ENCODE peak calls at places on chromosome 11, in six cellular contexts. One of them, this sample, is unnamed.

GRCh38 chr11:33454264-33454663 is 197.1 kb downstream of the HIPK3 start:
- DNase-seq in trophoblast cell: no peak
- DNase-seq in H9: no peak
- DNase-seq in neuronal stem cell: no peak
- DNase-seq in IMR-90: no peak
- DNase-seq in H1: no peak
- DNase-seq in this sample: no peak

GRCh38 chr11:78268516-78269410 is 80.0 kb downstream of the USP35 start:
- DNase-seq in trophoblast cell: no peak
- DNase-seq in neuronal stem cell: no peak
- DNase-seq in IMR-90: peak; percentile 26
- DNase-seq in H9: no peak
- DNase-seq in H1: no peak
- DNase-seq in this sample: no peak

GRCh38 chr11:95734009-95734572 is 55.5 kb downstream of the FAM76B start:
- DNase-seq in H1: no peak
- DNase-seq in H9: no peak
- DNase-seq in neuronal stem cell: no peak
- DNase-seq in IMR-90: no peak
- DNase-seq in trophoblast cell: no peak
- DNase-seq in this sample: peak; percentile 2

GRCh38 chr11:45906965-45907591 is at the start of gene FREY1:
- DNase-seq in neuronal stem cell: no peak
- DNase-seq in H9: no peak
- DNase-seq in trophoblast cell: peak; percentile 99
- DNase-seq in IMR-90: no peak
- DNase-seq in H1: no peak
- DNase-seq in this sample: peak; percentile 21

GRCh38 chr11:134497586-134497985 is 85.5 kb upstream of the B3GAT1 start:
- DNase-seq in trophoblast cell: no peak
- DNase-seq in H1: no peak
- DNase-seq in H9: no peak
- DNase-seq in neuronal stem cell: no peak
- DNase-seq in IMR-90: no peak
- DNase-seq in this sample: no peak

GRCh38 chr11:125174686-125175085 is 10.1 kb downstream of the PKNOX2 start:
- DNase-seq in IMR-90: no peak
- DNase-seq in trophoblast cell: no peak
- DNase-seq in H1: no peak
- DNase-seq in neuronal stem cell: no peak
- DNase-seq in H9: no peak
- DNase-seq in this sample: no peak

GRCh38 chr11:9817191-9817590 is 153.3 kb downstream of the SWAP70 start:
- DNase-seq in H1: no peak
- DNase-seq in H9: no peak
- DNase-seq in trophoblast cell: no peak
- DNase-seq in IMR-90: no peak
- DNase-seq in neuronal stem cell: no peak
- DNase-seq in this sample: no peak

GRCh38 chr11:79503028-79503427 is 62.2 kb upstream of the TENM4 start:
- DNase-seq in neuronal stem cell: no peak
- DNase-seq in trophoblast cell: no peak
- DNase-seq in H1: no peak
- DNase-seq in IMR-90: no peak
- DNase-seq in H9: no peak
- DNase-seq in this sample: no peak

GRCh38 chr11:8149726-8150125 is 19.1 kb downstream of the RIC3 start:
- DNase-seq in H9: no peak
- DNase-seq in IMR-90: no peak
- DNase-seq in H1: no peak
- DNase-seq in neuronal stem cell: no peak
- DNase-seq in trophoblast cell: no peak
- DNase-seq in this sample: no peak

GRCh38 chr11:47328449-47329390 is 23.8 kb downstream of the MYBPC3 start:
- DNase-seq in neuronal stem cell: no peak
- DNase-seq in trophoblast cell: no peak
- DNase-seq in H9: no peak
- DNase-seq in H1: no peak
- DNase-seq in IMR-90: no peak
- DNase-seq in this sample: no peak

GRCh38 chr11:78742430-78742829 is 167.8 kb upstream of the NARS2 start:
- DNase-seq in H1: no peak
- DNase-seq in neuronal stem cell: no peak
- DNase-seq in trophoblast cell: no peak
- DNase-seq in H9: no peak
- DNase-seq in IMR-90: peak; percentile 6
- DNase-seq in this sample: no peak

GRCh38 chr11:123729602-123730001 is 11.9 kb downstream of the ZNF202 start:
- DNase-seq in neuronal stem cell: no peak
- DNase-seq in H9: no peak
- DNase-seq in trophoblast cell: no peak
- DNase-seq in IMR-90: peak; percentile 59
- DNase-seq in H1: no peak
- DNase-seq in this sample: no peak

GRCh38 chr11:117989351-117990102 is 3.3 kb downstream of the IL10RA start:
- DNase-seq in neuronal stem cell: no peak
- DNase-seq in H1: no peak
- DNase-seq in H9: no peak
- DNase-seq in IMR-90: no peak
- DNase-seq in trophoblast cell: no peak
- DNase-seq in this sample: peak; percentile 11

GRCh38 chr11:20631525-20632168 is 32.2 kb downstream of the SLC6A5 start:
- DNase-seq in H1: no peak
- DNase-seq in trophoblast cell: no peak
- DNase-seq in H9: no peak
- DNase-seq in IMR-90: no peak
- DNase-seq in neuronal stem cell: no peak
- DNase-seq in this sample: no peak

GRCh38 chr11:119434531-119435330 is 11.8 kb upstream of the THY1 start:
- DNase-seq in IMR-90: no peak
- DNase-seq in neuronal stem cell: no peak
- DNase-seq in trophoblast cell: no peak
- DNase-seq in H1: no peak
- DNase-seq in H9: no peak
- DNase-seq in this sample: no peak

GRCh38 chr11:19954899-19955298 is 205.4 kb downstream of the DBX1 start:
- DNase-seq in IMR-90: no peak
- DNase-seq in H9: no peak
- DNase-seq in trophoblast cell: no peak
- DNase-seq in neuronal stem cell: no peak
- DNase-seq in H1: no peak
- DNase-seq in this sample: no peak

GRCh38 chr11:38791346-38791961 is 2193.4 kb upstream of the RAG2 start:
- DNase-seq in H9: peak; percentile 31
- DNase-seq in trophoblast cell: peak; percentile 81
- DNase-seq in IMR-90: peak; percentile 58
- DNase-seq in neuronal stem cell: peak; percentile 56
- DNase-seq in H1: no peak
- DNase-seq in this sample: peak; percentile 68

GRCh38 chr11:57529012-57529411 is 1.5 kb downstream of the TIMM10 start:
- DNase-seq in H1: no peak
- DNase-seq in neuronal stem cell: no peak
- DNase-seq in trophoblast cell: no peak
- DNase-seq in H9: no peak
- DNase-seq in IMR-90: no peak
- DNase-seq in this sample: no peak

DNA sequence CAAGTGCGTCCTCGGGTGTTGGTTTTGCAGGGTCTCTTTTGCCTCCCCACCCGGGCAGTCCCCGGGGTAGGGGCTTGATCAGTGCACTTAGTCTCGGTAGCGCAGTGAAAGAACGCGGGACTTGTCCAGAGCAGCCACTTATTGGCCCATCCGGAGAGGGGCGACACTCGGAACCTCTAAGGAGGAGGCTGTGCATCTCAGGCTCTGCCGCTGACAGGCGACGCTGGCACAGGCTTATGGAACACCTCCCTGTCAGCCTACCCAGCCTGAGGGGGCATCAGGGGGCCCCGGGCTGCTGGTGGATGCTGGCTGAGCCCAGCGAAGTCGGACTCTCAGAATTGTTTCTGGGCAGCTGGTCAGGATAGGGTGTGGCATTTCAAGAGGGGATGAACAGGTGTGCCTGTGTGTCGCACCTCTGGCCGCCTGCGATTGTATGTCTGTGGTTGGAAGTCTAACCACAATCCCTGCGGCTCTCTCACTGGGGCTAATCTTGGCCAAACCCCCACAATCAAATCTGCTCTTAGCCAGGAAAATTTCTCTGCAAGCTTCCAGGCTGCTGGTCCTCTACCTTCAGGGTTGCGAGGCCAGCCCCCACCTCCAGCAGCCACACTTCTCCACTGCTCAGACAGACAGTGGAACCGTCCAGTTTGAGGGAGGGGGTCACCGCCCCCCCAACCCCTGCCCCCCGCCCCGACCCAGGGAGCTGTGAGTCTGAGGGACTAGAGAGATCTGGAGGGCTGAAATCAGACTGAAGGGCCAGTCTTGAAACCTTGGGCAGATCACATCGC is 814 bp downstream of the ATG16L2 start:
- DNase-seq in H1: no peak
- DNase-seq in neuronal stem cell: no peak
- DNase-seq in IMR-90: peak; percentile 54
- DNase-seq in H9: peak; percentile 89
- DNase-seq in trophoblast cell: peak; percentile 52
- DNase-seq in this sample: peak; percentile 89
- H4K91ac ChIP-seq in H1: peak overlapping the region; percentile 98
- H4K91ac ChIP-seq in neuronal stem cell: no peak overlapping the region
- H4K91ac ChIP-seq in IMR-90: peak overlapping the region; percentile 58
- H4K91ac ChIP-seq in H9: no peak overlapping the region
- H4K91ac ChIP-seq in trophoblast cell: peak overlapping the region; percentile 28
- H4K91ac ChIP-seq in this sample: peak overlapping the region; percentile 88

GRCh38 chr11:76606102-76606793 is 64.3 kb downstream of the LRRC32 start:
- DNase-seq in H9: peak; percentile 25
- DNase-seq in H1: peak; percentile 37
- DNase-seq in IMR-90: no peak
- DNase-seq in trophoblast cell: peak; percentile 23
- DNase-seq in neuronal stem cell: no peak
- DNase-seq in this sample: no peak
- H4K91ac ChIP-seq in H9: no peak overlapping the region
- H4K91ac ChIP-seq in H1: no peak overlapping the region
- H4K91ac ChIP-seq in IMR-90: peak overlapping the region; percentile 28
- H4K91ac ChIP-seq in trophoblast cell: peak overlapping the region; percentile 21
- H4K91ac ChIP-seq in neuronal stem cell: no peak overlapping the region
- H4K91ac ChIP-seq in this sample: no peak overlapping the region

GRCh38 chr11:34523053-34523452 is 9.5 kb upstream of the ELF5 start:
- DNase-seq in H1: no peak
- DNase-seq in H9: no peak
- DNase-seq in IMR-90: no peak
- DNase-seq in neuronal stem cell: no peak
- DNase-seq in trophoblast cell: peak; percentile 63
- DNase-seq in this sample: no peak
- H4K91ac ChIP-seq in H1: no peak overlapping the region
- H4K91ac ChIP-seq in H9: no peak overlapping the region
- H4K91ac ChIP-seq in IMR-90: no peak overlapping the region
- H4K91ac ChIP-seq in neuronal stem cell: no peak overlapping the region
- H4K91ac ChIP-seq in trophoblast cell: no peak overlapping the region
- H4K91ac ChIP-seq in this sample: no peak overlapping the region

GRCh38 chr11:129720994-129721393 is 94.7 kb upstream of the TMEM45B start:
- DNase-seq in IMR-90: no peak
- DNase-seq in H1: no peak
- DNase-seq in H9: no peak
- DNase-seq in neuronal stem cell: no peak
- DNase-seq in trophoblast cell: no peak
- DNase-seq in this sample: no peak

GRCh38 chr11:129723146-129723963 is 92.3 kb upstream of the TMEM45B start:
- DNase-seq in H9: no peak
- DNase-seq in IMR-90: no peak
- DNase-seq in trophoblast cell: no peak
- DNase-seq in H1: no peak
- DNase-seq in neuronal stem cell: no peak
- DNase-seq in this sample: no peak

GRCh38 chr11:129722529-129722928 is 93.1 kb upstream of the TMEM45B start:
- DNase-seq in neuronal stem cell: no peak
- DNase-seq in H1: no peak
- DNase-seq in trophoblast cell: no peak
- DNase-seq in IMR-90: no peak
- DNase-seq in H9: no peak
- DNase-seq in this sample: no peak

GRCh38 chr11:129720156-129720555 is 95.5 kb upstream of the TMEM45B start:
- DNase-seq in neuronal stem cell: no peak
- DNase-seq in H1: no peak
- DNase-seq in H9: no peak
- DNase-seq in IMR-90: no peak
- DNase-seq in trophoblast cell: no peak
- DNase-seq in this sample: no peak

GRCh38 chr11:129721685-129722084 is 94.0 kb upstream of the TMEM45B start:
- DNase-seq in trophoblast cell: no peak
- DNase-seq in H1: no peak
- DNase-seq in H9: no peak
- DNase-seq in IMR-90: no peak
- DNase-seq in neuronal stem cell: no peak
- DNase-seq in this sample: no peak
- H4K91ac ChIP-seq in trophoblast cell: no peak overlapping the region
- H4K91ac ChIP-seq in H1: no peak overlapping the region
- H4K91ac ChIP-seq in H9: no peak overlapping the region
- H4K91ac ChIP-seq in IMR-90: no peak overlapping the region
- H4K91ac ChIP-seq in neuronal stem cell: no peak overlapping the region
- H4K91ac ChIP-seq in this sample: no peak overlapping the region

GRCh38 chr11:133384731-133385130 is 147.6 kb downstream of the OPCML start:
- DNase-seq in H1: no peak
- DNase-seq in trophoblast cell: no peak
- DNase-seq in H9: no peak
- DNase-seq in IMR-90: no peak
- DNase-seq in neuronal stem cell: no peak
- DNase-seq in this sample: no peak
- H4K91ac ChIP-seq in H1: no peak overlapping the region
- H4K91ac ChIP-seq in trophoblast cell: no peak overlapping the region
- H4K91ac ChIP-seq in H9: no peak overlapping the region
- H4K91ac ChIP-seq in IMR-90: no peak overlapping the region
- H4K91ac ChIP-seq in neuronal stem cell: no peak overlapping the region
- H4K91ac ChIP-seq in this sample: no peak overlapping the region

DNA sequence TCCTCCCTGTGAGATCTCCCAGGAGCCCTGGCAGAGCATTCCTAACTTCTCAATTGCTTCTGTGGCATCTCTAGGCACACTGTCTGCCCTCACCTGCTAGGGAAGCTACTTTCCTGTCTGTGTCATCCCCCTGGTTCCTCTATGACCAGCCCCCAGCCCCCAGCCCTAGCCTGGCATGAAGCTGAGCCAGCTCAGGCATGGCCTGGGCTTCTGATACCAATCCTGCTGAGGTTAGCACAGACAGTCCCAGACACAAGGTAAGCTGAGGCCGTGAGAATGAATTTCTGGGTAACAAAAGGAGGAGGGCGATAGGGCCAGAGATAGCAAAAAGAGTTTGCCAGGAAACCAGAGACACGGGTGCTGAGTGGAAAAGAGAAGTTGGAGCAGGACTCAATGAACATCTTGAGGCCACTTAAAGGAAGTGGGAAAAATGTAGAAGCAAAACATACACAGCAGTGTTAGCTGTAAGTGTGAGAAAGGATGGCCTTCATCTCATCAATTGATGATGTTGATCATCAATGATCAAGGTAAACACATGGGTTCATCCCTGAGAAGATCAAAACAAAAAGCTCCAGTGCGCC is 87.6 kb upstream of the PICALM start:
- DNase-seq in neuronal stem cell: no peak
- DNase-seq in trophoblast cell: no peak
- DNase-seq in H1: no peak
- DNase-seq in H9: no peak
- DNase-seq in IMR-90: no peak
- DNase-seq in this sample: no peak
- H4K91ac ChIP-seq in neuronal stem cell: no peak overlapping the region
- H4K91ac ChIP-seq in trophoblast cell: peak overlapping the region; percentile 71
- H4K91ac ChIP-seq in H1: no peak overlapping the region
- H4K91ac ChIP-seq in H9: no peak overlapping the region
- H4K91ac ChIP-seq in IMR-90: peak overlapping the region; percentile 37
- H4K91ac ChIP-seq in this sample: no peak overlapping the region